ENCODE peak calls at places on chromosomes 6 and 20, in four cellular contexts. F is GM12878, J is HL-60, D is A549. S is an unnamed sample.

GRCh38 chr6:4776493-4776966 is 326 bp downstream of the CDYL start:
- DNase-seq in F (no peak), J (peak), D (no peak), S (peak)

GRCh38 chr6:166580076-166581050 is 6.1 kb downstream of the RAMACL start:
- DNase-seq in F (no peak), J (no peak), D (no peak), S (no peak)

GRCh38 chr6:81171991-81172740 is 580.3 kb downstream of the TENT5A start:
- DNase-seq in F (no peak), J (no peak), D (no peak), S (peak)

GRCh38 chr20:24985802-24986201 is 6.7 kb downstream of the APMAP start:
- DNase-seq in F (no peak), J (no peak), D (no peak), S (no peak)

GRCh38 chr6:90502381-90502780 is 84.5 kb downstream of the MAP3K7 start:
- DNase-seq in F (no peak), J (no peak), D (no peak), S (no peak)

GRCh38 chr6:51619042-51619799 is 468.2 kb downstream of the PKHD1 start:
- DNase-seq in F (no peak), J (no peak), D (no peak), S (no peak)

GRCh38 chr6:139376054-139376355 is 1.6 kb upstream of the CITED2 start:
- DNase-seq in F (peak), J (no peak), D (no peak), S (no peak)

GRCh38 chr20:51797357-51798025 is 4.8 kb downstream of the SALL4 start:
- DNase-seq in F (no peak), J (no peak), D (no peak), S (peak)

GRCh38 chr6:43838276-43839036 is 68.4 kb downstream of the VEGFA start:
- DNase-seq in F (no peak), J (peak), D (peak), S (peak)

GRCh38 chr6:168105813-168106660 is 27.0 kb upstream of the FRMD1 start:
- DNase-seq in F (no peak), J (no peak), D (no peak), S (no peak)

GRCh38 chr6:89254569-89254968 is 37.4 kb upstream of the GABRR1 start:
- DNase-seq in F (no peak), J (no peak), D (no peak), S (no peak)

GRCh38 chr20:16158976-16159286 is 414.3 kb downstream of the KIF16B start:
- DNase-seq in F (no peak), J (no peak), D (no peak), S (no peak)

GRCh38 chr6:147905721-147906120 is 397.2 kb downstream of the SAMD5 start:
- DNase-seq in F (no peak), J (no peak), D (no peak), S (no peak)

GRCh38 chr6:163179061-163179460 is 235.5 kb upstream of the QKI start:
- DNase-seq in F (no peak), J (no peak), D (no peak), S (no peak)

GRCh38 chr6:49918787-49919186 is 45.2 kb downstream of the DEFB114 start:
- DNase-seq in F (no peak), J (no peak), D (no peak), S (peak)

GRCh38 chr6:2129076-2129695 is 116.2 kb downstream of the GMDS start:
- DNase-seq in F (peak), J (no peak), D (no peak), S (no peak)

GRCh38 chr6:90268178-90268577 is 28.5 kb downstream of the BACH2 start:
- DNase-seq in F (no peak), J (no peak), D (no peak), S (no peak)

GRCh38 chr6:131807644-131808459 is at the start of gene ENPP1:
- DNase-seq in F (no peak), J (no peak), D (peak), S (peak)

GRCh38 chr6:40587240-40588069 is at the start of gene LRFN2:
- DNase-seq in F (no peak), J (peak), D (peak), S (peak)

GRCh38 chr6:66435321-66435720 is 728.3 kb upstream of the EYS start:
- DNase-seq in F (no peak), J (no peak), D (no peak), S (no peak)

GRCh38 chr6:170444056-170444505 is 109.0 kb downstream of the PSMB1 start:
- DNase-seq in F (no peak), J (no peak), D (no peak), S (no peak)

GRCh38 chr6:43768983-43769525 is 957 bp upstream of the VEGFA start:
- DNase-seq in F (no peak), J (no peak), D (no peak), S (no peak)

GRCh38 chr20:63027425-63028389 is 20.9 kb upstream of the BHLHE23 start:
- DNase-seq in F (no peak), J (no peak), D (peak), S (peak)

GRCh38 chr20:46523696-46524328 is 10.5 kb upstream of the ZNF334 start:
- DNase-seq in F (no peak), J (no peak), D (no peak), S (peak)

GRCh38 chr6:100461273-100461919 is 3.3 kb downstream of the SIM1 start:
- DNase-seq in F (no peak), J (no peak), D (peak), S (peak)
- TF ChIP-seq REST in F (no peak), J (no peak), D (no peak), S (no peak)

DNA sequence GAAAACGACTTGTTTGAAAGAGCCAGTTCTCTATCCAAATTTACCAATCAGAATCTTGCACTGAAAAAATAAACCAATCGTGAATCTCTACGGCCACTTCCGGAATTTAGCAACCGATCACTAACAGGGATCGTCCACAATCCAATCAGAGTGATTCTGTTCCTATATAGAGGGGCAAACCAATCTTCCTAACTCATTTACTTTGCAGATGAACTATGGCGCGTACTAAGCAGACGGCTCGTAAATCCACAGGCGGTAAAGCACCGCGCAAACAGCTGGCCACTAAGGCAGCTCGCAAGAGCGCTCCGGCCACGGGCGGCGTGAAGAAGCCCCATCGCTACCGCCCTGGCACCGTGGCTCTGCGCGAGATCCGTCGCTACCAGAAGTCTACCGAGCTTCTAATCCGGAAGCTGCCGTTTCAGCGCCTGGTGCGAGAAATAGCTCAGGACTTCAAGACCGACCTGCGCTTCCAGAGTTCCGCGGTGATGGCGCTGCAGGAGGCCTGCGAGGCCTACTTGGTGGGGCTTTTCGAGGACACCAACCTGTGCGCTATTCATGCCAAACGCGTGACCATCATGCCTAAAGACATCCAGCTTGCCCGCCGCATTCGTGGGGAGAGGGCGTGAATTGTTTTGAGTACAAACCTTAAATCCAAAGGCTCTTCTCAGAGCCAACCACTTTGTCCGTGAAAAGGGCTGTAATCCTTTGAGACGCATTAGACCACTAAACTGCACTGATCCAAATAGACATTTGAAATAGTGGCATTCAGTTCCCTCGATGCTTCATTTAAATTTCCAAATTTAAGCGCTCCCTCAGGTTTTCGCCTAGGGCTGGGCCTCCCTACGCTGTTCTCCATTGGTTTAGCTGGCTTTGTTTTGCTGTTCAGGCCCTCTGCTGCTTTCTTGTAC is 138.0 kb downstream of the HFE start:
- DNase-seq in F (no peak), J (no peak), D (no peak), S (peak)
- H3K4me3 ChIP-seq in F (peak), J (no peak), D (peak), S (peak)

DNA sequence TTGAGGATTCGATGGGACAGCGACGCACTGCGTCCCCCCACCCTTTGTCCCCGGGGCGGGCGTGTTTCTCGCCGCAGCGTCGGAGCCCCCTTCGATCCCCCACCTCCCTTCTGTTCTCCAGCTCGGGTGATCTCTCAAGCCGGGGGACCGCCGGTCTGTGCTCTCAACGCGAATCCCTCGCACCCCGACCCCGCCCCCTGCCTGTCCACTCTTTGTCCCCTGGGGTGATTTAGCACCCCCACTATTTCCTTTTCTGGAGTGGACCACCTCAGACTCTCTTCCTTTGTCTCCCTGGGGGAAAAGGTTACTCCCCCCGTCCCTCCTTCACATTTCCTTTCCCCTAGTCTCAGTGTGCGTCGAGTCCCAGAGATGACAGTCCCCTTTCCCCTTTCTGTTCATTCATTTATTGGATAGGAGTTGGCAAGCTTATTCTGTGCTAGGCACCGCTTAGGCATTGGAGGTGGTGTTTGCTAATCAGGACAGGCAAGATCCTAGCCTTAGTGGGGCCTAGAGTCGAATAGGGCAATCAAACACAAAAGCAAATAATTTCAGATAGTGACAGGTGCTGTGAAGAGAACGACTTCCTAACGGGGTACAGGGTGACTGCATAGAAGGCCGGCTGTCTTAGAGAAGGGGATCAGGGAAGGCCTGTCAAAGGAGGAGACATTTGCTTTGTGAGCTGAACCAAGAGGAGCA is 671 bp downstream of the PTPN1 start:
- DNase-seq in F (no peak), J (no peak), D (no peak), S (peak)
- TF ChIP-seq REST in F (no peak), J (no peak), D (no peak), S (no peak)

GRCh38 chr20:50512323-50512722 is 2.1 kb downstream of the PTPN1 start:
- DNase-seq in F (no peak), J (no peak), D (no peak), S (no peak)

GRCh38 chr20:50514035-50514337 is 3.8 kb downstream of the PTPN1 start:
- DNase-seq in F (no peak), J (no peak), D (no peak), S (no peak)

GRCh38 chr20:50515471-50516106 is 5.4 kb downstream of the PTPN1 start:
- DNase-seq in F (no peak), J (no peak), D (no peak), S (no peak)

GRCh38 chr20:50514750-50515149 is 4.6 kb downstream of the PTPN1 start:
- DNase-seq in F (peak), J (no peak), D (no peak), S (no peak)

GRCh38 chr20:50513169-50514034 is 3.2 kb downstream of the PTPN1 start:
- DNase-seq in F (no peak), J (no peak), D (no peak), S (no peak)
- H3K4me3 ChIP-seq in F (peak), J (no peak), D (no peak), S (no peak)

DNA sequence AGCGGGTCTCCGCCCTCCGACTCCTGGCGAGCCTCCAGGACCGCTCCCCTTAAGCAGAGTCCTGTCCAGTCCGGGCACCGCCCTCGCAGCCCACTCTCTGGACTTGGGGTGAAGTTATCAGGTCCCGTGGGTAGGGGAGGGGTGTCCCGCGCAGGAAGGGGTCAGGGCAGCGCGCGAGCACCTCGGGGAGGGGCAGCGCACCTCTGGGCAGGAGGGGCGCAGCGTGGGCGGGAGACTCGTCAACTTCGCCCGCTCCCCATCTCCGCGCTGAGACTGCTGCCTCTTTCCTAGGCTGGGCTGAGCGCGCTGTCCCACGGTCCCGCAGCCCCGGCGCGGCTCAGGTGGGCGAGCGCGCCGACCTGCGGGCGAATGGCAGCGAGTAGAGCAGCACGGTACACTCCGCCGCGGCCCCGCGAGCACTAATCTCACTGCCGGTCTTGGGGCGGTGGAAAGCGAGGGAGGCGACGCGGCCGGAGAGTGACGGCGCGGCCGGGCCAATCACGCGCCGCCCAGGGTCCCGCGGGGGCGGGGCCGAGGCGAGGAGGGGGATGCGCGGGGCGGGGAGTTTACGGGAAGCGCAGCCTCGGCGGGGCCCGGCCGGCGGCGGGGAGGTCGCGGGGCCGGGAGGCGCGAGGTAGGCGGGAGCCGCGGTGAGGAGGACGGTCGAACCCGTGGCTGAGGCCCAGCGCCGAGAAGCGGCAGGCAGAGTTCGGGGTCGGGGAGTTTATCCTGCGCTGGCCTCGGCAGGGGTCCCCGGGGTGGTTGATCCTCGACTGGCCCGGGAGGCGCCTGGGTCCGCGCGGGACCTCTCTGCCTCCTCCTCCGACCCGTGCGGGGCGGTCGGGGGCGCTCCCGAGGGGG is at the start of gene MAN1A1:
- DNase-seq in F (no peak), J (peak), D (peak), S (peak)
- TF ChIP-seq REST in F (no peak), J (no peak), D (no peak), S (no peak)

GRCh38 chr6:18681828-18682503 is 294.8 kb downstream of the RNF144B start:
- DNase-seq in F (no peak), J (no peak), D (no peak), S (no peak)
- H3K4me3 ChIP-seq in F (no peak), J (no peak), D (no peak), S (no peak)

GRCh38 chr6:9522101-9522500 is 892.8 kb downstream of the TFAP2A start:
- DNase-seq in F (no peak), J (no peak), D (no peak), S (no peak)

GRCh38 chr6:9523462-9523861 is 891.4 kb downstream of the TFAP2A start:
- DNase-seq in F (no peak), J (no peak), D (no peak), S (no peak)

GRCh38 chr6:9518433-9518832 is 896.4 kb downstream of the TFAP2A start:
- DNase-seq in F (no peak), J (no peak), D (no peak), S (no peak)

GRCh38 chr6:9520417-9521151 is 894.3 kb downstream of the TFAP2A start:
- DNase-seq in F (peak), J (no peak), D (no peak), S (no peak)

DNA sequence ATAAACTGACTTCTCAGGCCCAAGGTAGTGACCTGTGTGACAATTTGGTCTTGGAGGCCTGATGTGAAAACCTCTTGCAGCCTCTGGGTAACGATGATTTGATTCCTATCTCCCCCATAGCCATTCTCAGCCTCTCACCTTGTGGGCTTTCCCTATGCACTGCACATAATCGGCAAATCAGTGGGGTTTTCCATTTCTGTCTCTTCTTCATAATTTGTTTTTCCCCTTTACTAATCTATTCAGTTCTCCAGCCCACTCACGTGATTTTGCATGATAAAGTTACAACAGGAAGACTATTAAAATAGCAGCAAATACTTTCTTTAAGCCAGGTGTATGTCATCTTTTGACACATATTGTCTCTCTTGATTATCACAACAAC is 893.7 kb downstream of the TFAP2A start:
- DNase-seq in F (peak), J (no peak), D (no peak), S (no peak)
- TF ChIP-seq REST in F (no peak), J (no peak), D (no peak), S (no peak)